ENCODE peak calls at places on chromosomes 6 and 20, in six cellular contexts. A, B, G, F, K and Q are unnamed samples.

GRCh38 chr6:37019065-37019450 is 13.6 kb downstream of the FGD2 start:
- DNase-seq in K (no peak), G (no peak), B (no peak), A (no peak), F (peak), Q (no peak)

GRCh38 chr20:57475388-57476072 is 49.4 kb downstream of the CTCFL start:
- DNase-seq in B (no peak), G (no peak), A (no peak), F (no peak), K (no peak), Q (no peak)

GRCh38 chr6:152112503-152113261 is 305.2 kb downstream of the ESR1 start:
- DNase-seq in B (peak), F (peak), A (no peak), K (no peak), G (no peak), Q (no peak)

GRCh38 chr6:14734416-14735340 is 511.2 kb upstream of the JARID2 start:
- DNase-seq in A (peak), K (no peak), F (peak), B (no peak), G (peak), Q (no peak)

GRCh38 chr20:3377644-3378043 is 29.8 kb downstream of the DNAAF9 start:
- DNase-seq in B (no peak), K (no peak), A (no peak), F (no peak), G (no peak), Q (no peak)

GRCh38 chr20:2485662-2486061 is 15.1 kb upstream of the SNRPB start:
- DNase-seq in G (no peak), A (no peak), B (no peak), K (no peak), F (no peak), Q (no peak)

GRCh38 chr6:36597775-36598174 is 3.6 kb downstream of the SRSF3 start:
- DNase-seq in G (no peak), F (no peak), B (peak), K (no peak), A (no peak), Q (no peak)

GRCh38 chr6:72783667-72784066 is 161.8 kb downstream of the KCNQ5 start:
- DNase-seq in K (no peak), B (no peak), A (peak), F (no peak), G (no peak), Q (no peak)

GRCh38 chr6:134564705-134565104 is 246.8 kb upstream of the SGK1 start:
- DNase-seq in A (no peak), F (no peak), B (no peak), K (no peak), G (no peak), Q (no peak)

GRCh38 chr20:10540636-10541493 is 105.8 kb downstream of the SLX4IP start:
- DNase-seq in G (no peak), K (peak), F (no peak), B (no peak), A (peak), Q (peak)

GRCh38 chr20:49505518-49505917 is 23.1 kb upstream of the KCNB1 start:
- DNase-seq in A (peak), G (no peak), F (peak), K (no peak), B (no peak), Q (no peak)

GRCh38 chr6:35108309-35108885 is 32.7 kb downstream of the TCP11 start:
- DNase-seq in K (no peak), A (no peak), G (no peak), B (no peak), F (no peak), Q (no peak)

GRCh38 chr20:53939554-53940355 is 130.6 kb downstream of the BCAS1 start:
- DNase-seq in B (peak), K (peak), F (peak), A (peak), G (peak), Q (peak)

GRCh38 chr6:34094474-34095135 is 51.3 kb downstream of the GRM4 start:
- DNase-seq in F (no peak), K (no peak), G (no peak), A (no peak), B (no peak), Q (no peak)

GRCh38 chr20:43752561-43753301 is 25.9 kb upstream of the GTSF1L start:
- DNase-seq in F (peak), B (peak), A (peak), K (no peak), G (peak), Q (peak)

GRCh38 chr20:9966966-9967365 is 67.8 kb upstream of the ANKEF1 start:
- DNase-seq in F (no peak), B (no peak), G (no peak), K (peak), A (no peak), Q (no peak)

GRCh38 chr6:150637266-150637665 is 37.6 kb downstream of the PLEKHG1 start:
- DNase-seq in G (no peak), K (no peak), B (no peak), F (no peak), A (no peak), Q (no peak)

GRCh38 chr6:159788757-159789376 is 535 bp downstream of the TCP1 start:
- DNase-seq in B (peak), F (peak), K (peak), A (peak), G (peak), Q (peak)

GRCh38 chr6:9482030-9482731 is 932.7 kb downstream of the TFAP2A start:
- DNase-seq in K (peak), G (no peak), B (no peak), A (peak), F (no peak), Q (peak)

GRCh38 chr20:25045343-25045712 is 12.6 kb downstream of the ACSS1 start:
- DNase-seq in G (no peak), K (no peak), B (no peak), F (no peak), A (no peak), Q (no peak)

GRCh38 chr6:158817298-158818007 is 1.7 kb downstream of the EZR start:
- DNase-seq in A (peak), G (peak), K (no peak), F (peak), B (peak), Q (no peak)

GRCh38 chr20:16801919-16802651 is 53.9 kb downstream of the OTOR start:
- DNase-seq in A (peak), K (peak), F (peak), G (peak), B (peak), Q (no peak)

GRCh38 chr6:27630727-27631613 is 158.1 kb upstream of the ZNF184 start:
- DNase-seq in F (no peak), B (peak), G (no peak), A (peak), K (peak), Q (peak)

GRCh38 chr6:159532155-159532554 is 160.9 kb downstream of the SOD2 start:
- DNase-seq in B (no peak), G (no peak), F (no peak), K (no peak), A (no peak), Q (no peak)

GRCh38 chr6:11785953-11786579 is 7.5 kb upstream of the ADTRP start:
- DNase-seq in G (peak), B (peak), K (no peak), F (peak), A (no peak), Q (no peak)

GRCh38 chr6:168310945-168311344 is 8.6 kb downstream of the DACT2 start:
- DNase-seq in A (no peak), F (no peak), G (no peak), K (no peak), B (no peak), Q (no peak)

GRCh38 chr6:86477510-86478166 is 459.7 kb upstream of the HTR1E start:
- DNase-seq in A (no peak), K (no peak), F (peak), G (no peak), B (no peak), Q (no peak)

GRCh38 chr20:49610701-49611538 is 43.0 kb upstream of the PTGIS start:
- DNase-seq in K (peak), G (peak), A (no peak), F (peak), B (peak), Q (peak)

GRCh38 chr20:49278817-49279676 is 1.2 kb upstream of the ZNFX1 start:
- DNase-seq in K (no peak), A (no peak), G (no peak), B (peak), F (peak), Q (no peak)

GRCh38 chr20:61856626-61857413 is 208.9 kb downstream of the TAF4 start:
- DNase-seq in K (no peak), B (no peak), G (no peak), A (no peak), F (no peak), Q (no peak)

DNA sequence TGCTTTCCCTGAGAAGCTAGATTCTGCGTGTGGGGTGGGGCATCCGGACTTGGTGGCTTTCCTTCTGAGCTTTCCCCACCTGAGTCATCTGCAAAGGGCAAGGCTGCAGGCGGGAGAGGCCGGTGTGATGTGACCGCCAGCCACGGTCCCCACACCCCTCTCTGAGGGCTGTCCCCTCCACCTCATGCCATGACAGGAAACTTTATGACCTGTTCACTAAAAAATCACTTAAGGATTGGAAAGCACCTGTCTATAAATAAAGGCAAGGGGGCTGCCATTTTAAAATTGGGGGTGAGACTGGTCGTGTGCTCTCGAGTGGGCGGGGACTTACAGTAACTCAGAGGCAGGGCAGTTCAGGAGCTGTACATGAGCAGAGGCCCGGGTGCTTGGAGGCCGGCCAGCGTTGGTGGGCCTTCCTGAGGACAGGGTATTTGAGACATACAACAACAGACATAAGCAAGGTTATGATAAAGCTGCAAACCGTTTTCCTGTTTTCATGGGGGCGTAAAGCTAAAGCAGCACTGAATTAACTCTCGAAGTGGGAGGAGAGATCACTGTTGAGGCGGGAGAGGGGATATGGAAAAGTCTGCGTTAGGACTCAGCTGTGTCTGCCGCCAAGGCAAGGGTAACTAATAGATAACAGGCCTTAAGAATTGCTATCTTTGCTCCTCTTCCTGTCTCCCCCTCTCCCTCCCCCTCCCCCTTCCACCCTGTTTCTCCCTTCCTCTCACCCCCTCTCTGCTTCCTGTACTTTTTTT is 16.1 kb upstream of the SERPINB1 start:
- DNase-seq in A (peak), F (no peak), K (peak), B (peak), G (peak), Q (peak)
- TF ChIP-seq POLR2A in A (no peak), F (no peak), K (no peak), B (no peak), G (no peak), Q (no peak)

GRCh38 chr6:26199057-26199772 is 112.0 kb downstream of the HFE start:
- DNase-seq in G (peak), K (no peak), B (peak), A (peak), F (peak), Q (no peak)
- TF ChIP-seq POLR2A in G (peak), K (no peak), B (peak), A (peak), F (peak), Q (peak)

GRCh38 chr20:63529180-63529860 is 7.9 kb downstream of the PTK6 start:
- DNase-seq in K (no peak), F (no peak), A (no peak), B (no peak), G (no peak), Q (no peak)
- TF ChIP-seq POLR2A in K (no peak), F (no peak), A (no peak), B (no peak), G (no peak), Q (no peak)

GRCh38 chr6:43170452-43171283 is at the start of gene SRF:
- DNase-seq in B (peak), G (peak), F (peak), K (peak), A (peak), Q (peak)
- TF ChIP-seq POLR2A in B (peak), G (peak), F (peak), K (peak), A (peak), Q (no peak)

GRCh38 chr20:5544175-5544574 is 206.0 kb upstream of the SHLD1 start:
- DNase-seq in F (no peak), B (no peak), A (no peak), G (no peak), K (no peak), Q (no peak)
- TF ChIP-seq POLR2A in F (no peak), B (no peak), A (no peak), G (no peak), K (no peak), Q (no peak)

DNA sequence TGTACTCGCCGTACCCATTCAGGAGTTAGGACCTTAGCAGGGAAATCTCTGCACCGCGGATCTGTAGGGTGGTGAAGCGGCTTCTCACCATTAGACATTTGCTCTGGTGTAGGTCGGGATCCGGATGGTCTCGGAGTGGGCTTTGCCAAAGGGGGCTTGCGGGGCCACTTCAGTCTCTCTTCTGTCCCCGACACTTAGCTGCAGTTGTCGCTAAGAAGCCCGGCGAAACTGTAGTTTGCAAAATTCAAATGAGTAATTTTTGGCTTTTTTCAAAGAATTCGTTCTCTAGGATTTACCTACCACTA is 433 bp downstream of the QRSL1 start:
- DNase-seq in A (no peak), F (no peak), B (no peak), G (no peak), K (no peak), Q (peak)
- TF ChIP-seq POLR2A in A (no peak), F (no peak), B (no peak), G (no peak), K (no peak), Q (no peak)

GRCh38 chr6:165662671-165663282 is at the start of gene PDE10A:
- DNase-seq in K (peak), B (no peak), A (peak), F (no peak), G (no peak), Q (peak)
- TF ChIP-seq POLR2A in K (no peak), B (no peak), A (peak), F (no peak), G (no peak), Q (no peak)